ENCODE peak calls at places on chromosome 18, in ten cellular contexts. Y, I, A, T, X, U, F, O, M and N are unnamed samples.
A peak's percentile ranks its signal among the peaks of the same experiment; 100 is the strongest.

GRCh38 chr18:79373736-79374135 is 22.0 kb upstream of the NFATC1 start:
- DNase-seq in Y (no peak), I (no peak), A (no peak), T (no peak), X (no peak), U (no peak), F (no peak), O (no peak), M (no peak), N (no peak)

GRCh38 chr18:45496746-45497145 is 118.5 kb upstream of the SLC14A2 start:
- DNase-seq in Y (no peak), I (no peak), A (no peak), T (no peak), X (no peak), U (no peak), F (no peak), O (no peak), M (no peak), N (no peak)

GRCh38 chr18:49446481-49446880 is 14.0 kb downstream of the DYM start:
- DNase-seq in Y (no peak), I (no peak), A (no peak), T (no peak), X (no peak), U (no peak), F (no peak), O (no peak), M (no peak), N (no peak)

GRCh38 chr18:45856526-45856925 is 31.1 kb downstream of the SIGLEC15 start:
- DNase-seq in Y (no peak), I (no peak), A (no peak), T (no peak), X (no peak), U (no peak), F (peak; percentile 88), O (no peak), M (no peak), N (no peak)

GRCh38 chr18:12011962-12012549 is 30.7 kb downstream of the IMPA2 start:
- DNase-seq in Y (peak; percentile 72), I (no peak), A (no peak), T (no peak), X (no peak), U (no peak), F (no peak), O (no peak), M (no peak), N (no peak)

GRCh38 chr18:4987452-4988405 is 209.3 kb downstream of the AKAIN1 start:
- DNase-seq in Y (no peak), I (no peak), A (no peak), T (no peak), X (no peak), U (no peak), F (no peak), O (no peak), M (no peak), N (no peak)

GRCh38 chr18:10009321-10010144 is 95.7 kb downstream of the VAPA start:
- DNase-seq in Y (no peak), I (no peak), A (no peak), T (no peak), X (no peak), U (no peak), F (no peak), O (no peak), M (no peak), N (no peak)

GRCh38 chr18:80253871-80254492 is 6.7 kb upstream of the PARD6G start:
- DNase-seq in Y (no peak), I (no peak), A (no peak), T (no peak), X (no peak), U (no peak), F (no peak), O (peak; percentile 14), M (no peak), N (peak; percentile 23)

GRCh38 chr18:76874643-76875389 is 52.5 kb downstream of the ZNF236 start:
- DNase-seq in Y (no peak), I (no peak), A (no peak), T (no peak), X (no peak), U (no peak), F (no peak), O (peak; percentile 3), M (no peak), N (no peak)

GRCh38 chr18:47587587-47587986 is 336.1 kb upstream of the SKOR2 start:
- DNase-seq in Y (no peak), I (no peak), A (no peak), T (no peak), X (no peak), U (no peak), F (no peak), O (no peak), M (no peak), N (no peak)

GRCh38 chr18:35456181-35456850 is 41.4 kb downstream of the INO80C start:
- DNase-seq in Y (peak; percentile 83), I (no peak), A (no peak), T (no peak), X (no peak), U (no peak), F (no peak), O (no peak), M (no peak), N (no peak)

GRCh38 chr18:72375628-72376027 is 168.5 kb downstream of the CBLN2 start:
- DNase-seq in Y (no peak), I (peak; percentile 10), A (no peak), T (no peak), X (no peak), U (no peak), F (peak; percentile 78), O (no peak), M (no peak), N (no peak)

GRCh38 chr18:51478908-51479307 is 281.4 kb upstream of the MEX3C start:
- DNase-seq in Y (no peak), I (no peak), A (no peak), T (no peak), X (no peak), U (no peak), F (no peak), O (no peak), M (no peak), N (no peak)

GRCh38 chr18:32380559-32380958 is 90.1 kb downstream of the GAREM1 start:
- DNase-seq in Y (no peak), I (no peak), A (no peak), T (no peak), X (no peak), U (no peak), F (no peak), O (peak; percentile 58), M (no peak), N (peak; percentile 43)

GRCh38 chr18:9869713-9870430 is 15.9 kb upstream of the TXNDC2 start:
- DNase-seq in Y (no peak), I (no peak), A (peak; percentile 71), T (no peak), X (no peak), U (no peak), F (no peak), O (peak; percentile 52), M (peak; percentile 43), N (peak; percentile 11)

GRCh38 chr18:58285731-58286130 is 241.7 kb downstream of the NEDD4L start:
- DNase-seq in Y (no peak), I (no peak), A (no peak), T (no peak), X (no peak), U (no peak), F (no peak), O (no peak), M (no peak), N (no peak)

GRCh38 chr18:77056399-77057015 is 76.1 kb downstream of the MBP start:
- DNase-seq in Y (no peak), I (no peak), A (no peak), T (no peak), X (no peak), U (no peak), F (no peak), O (no peak), M (no peak), N (no peak)

GRCh38 chr18:59877366-59877765 is 22.4 kb upstream of the PMAIP1 start:
- DNase-seq in Y (no peak), I (no peak), A (no peak), T (no peak), X (no peak), U (no peak), F (no peak), O (no peak), M (no peak), N (no peak)